ENCODE peak calls at places on chromosomes 2 and 18, in nine cellular contexts. F, X, E, Y, A, P, U, S and J are unnamed samples.

GRCh38 chr2:109045505-109045904 is 56.5 kb upstream of the EDAR start:
- DNase-seq in F (no peak), X (no peak), A (no peak), U (no peak), Y (peak; percentile 89), E (no peak), P (no peak), S (no peak), J (no peak)

GRCh38 chr2:163594572-163594971 is 141.2 kb downstream of the FIGN start:
- DNase-seq in Y (no peak), U (no peak), S (no peak), X (no peak), A (no peak), F (no peak), E (no peak), P (no peak), J (no peak)

GRCh38 chr2:151007365-151007764 is 254.3 kb downstream of the RBM43 start:
- DNase-seq in A (no peak), F (no peak), E (no peak), U (no peak), P (no peak), S (no peak), Y (no peak), X (no peak), J (no peak)

GRCh38 chr2:229174794-229175529 is 96.1 kb downstream of the PID1 start:
- DNase-seq in F (no peak), U (no peak), A (peak; percentile 32), E (no peak), X (no peak), S (no peak), P (no peak), Y (no peak), J (peak; percentile 63)

GRCh38 chr2:227411320-227411989 is 23.7 kb upstream of the SCYGR1 start:
- DNase-seq in Y (no peak), F (peak; percentile 2), S (peak; percentile 47), P (peak; percentile 83), A (no peak), U (peak; percentile 60), E (no peak), X (no peak), J (peak; percentile 39)

GRCh38 chr2:1664698-1665097 is 79.6 kb downstream of the PXDN start:
- DNase-seq in E (no peak), S (no peak), X (no peak), U (no peak), A (no peak), P (no peak), Y (no peak), F (no peak), J (no peak)

GRCh38 chr2:187477041-187477440 is 29.0 kb upstream of the CALCRL start:
- DNase-seq in F (no peak), X (no peak), P (no peak), A (no peak), Y (no peak), U (no peak), S (no peak), E (no peak), J (no peak)

GRCh38 chr18:77099501-77100370 is 32.8 kb downstream of the MBP start:
- DNase-seq in F (peak; percentile 66), X (no peak), Y (no peak), P (peak; percentile 52), S (peak; percentile 55), E (no peak), U (peak; percentile 61), A (no peak), J (no peak)

GRCh38 chr2:173062806-173063205 is 12.8 kb upstream of the MAP3K20 start:
- DNase-seq in P (no peak), X (no peak), A (no peak), U (no peak), E (no peak), Y (no peak), S (no peak), F (no peak), J (no peak)

GRCh38 chr2:209331291-209331844 is 92.5 kb upstream of the MAP2 start:
- DNase-seq in A (no peak), F (no peak), U (no peak), Y (peak; percentile 58), P (peak; percentile 7), X (no peak), S (no peak), E (no peak), J (peak; percentile 21)

GRCh38 chr2:74739733-74740241 is 85.7 kb downstream of the SEMA4F start:
- DNase-seq in A (no peak), X (no peak), S (no peak), P (no peak), F (no peak), Y (no peak), U (no peak), E (no peak), J (no peak)

GRCh38 chr2:209946539-209946938 is 55.9 kb upstream of the RPE start:
- DNase-seq in E (no peak), X (no peak), F (no peak), U (no peak), P (no peak), A (no peak), Y (peak; percentile 25), S (no peak), J (no peak)

GRCh38 chr2:177646241-177646640 is 253.7 kb downstream of the AGPS start:
- DNase-seq in X (no peak), P (no peak), U (no peak), A (no peak), E (no peak), S (no peak), F (no peak), Y (no peak), J (no peak)

GRCh38 chr18:23631746-23632145 is 31.0 kb downstream of the ANKRD29 start:
- DNase-seq in F (no peak), P (no peak), A (no peak), Y (no peak), S (no peak), E (no peak), X (no peak), U (no peak), J (no peak)

GRCh38 chr2:173198338-173198737 is 122.7 kb downstream of the MAP3K20 start:
- DNase-seq in P (no peak), F (no peak), A (no peak), E (no peak), X (no peak), Y (no peak), U (no peak), S (no peak), J (no peak)

GRCh38 chr18:79855147-79855910 is 57.6 kb downstream of the KCNG2 start:
- DNase-seq in F (no peak), U (peak; percentile 24), Y (no peak), S (peak; percentile 17), A (no peak), X (no peak), P (no peak), E (no peak), J (no peak)

GRCh38 chr2:1869248-1869647 is 124.9 kb upstream of the PXDN start:
- DNase-seq in F (no peak), U (no peak), E (no peak), X (no peak), Y (no peak), S (no peak), P (no peak), A (no peak), J (no peak)

GRCh38 chr2:205712983-205713531 is 30.8 kb downstream of the NRP2 start:
- DNase-seq in Y (no peak), S (no peak), P (no peak), F (no peak), A (no peak), U (no peak), E (no peak), X (no peak), J (peak; percentile 52)

GRCh38 chr18:13617826-13618515 is 108.4 kb downstream of the FAM210A start:
- DNase-seq in E (no peak), A (no peak), F (no peak), X (no peak), U (no peak), Y (no peak), S (no peak), P (no peak), J (no peak)

GRCh38 chr2:179580378-179581146 is 280.9 kb downstream of the ZNF385B start:
- DNase-seq in A (no peak), X (no peak), Y (peak; percentile 43), U (no peak), P (no peak), E (no peak), F (no peak), S (no peak), J (no peak)

GRCh38 chr2:3277748-3278520 is 99.7 kb downstream of the EIPR1 start:
- DNase-seq in X (no peak), E (no peak), F (no peak), A (no peak), S (no peak), U (peak; percentile 23), Y (no peak), P (no peak), J (no peak)

GRCh38 chr18:7021994-7022840 is 95.4 kb downstream of the LAMA1 start:
- DNase-seq in X (no peak), P (peak; percentile 18), S (no peak), U (no peak), F (no peak), E (no peak), A (peak; percentile 44), Y (peak; percentile 94), J (peak; percentile 14)

GRCh38 chr2:27370816-27371620 is 602 bp downstream of the SNX17 start:
- DNase-seq in S (peak; percentile 47), F (no peak), Y (peak; percentile 56), E (no peak), X (no peak), U (peak; percentile 71), A (peak; percentile 28), P (peak; percentile 43), J (peak; percentile 76)